ENCODE peak calls at places on chromosome 2, in seven cellular contexts. One of them, this sample, is unnamed.

GRCh38 chr2:126886201-126886905 is 12.3 kb upstream of the TEX51 start:
- DNase-seq in endothelial cell: peak; percentile 84
- DNase-seq in activated T-cell treated with anti-CD3 and anti-CD28 coated beads, Interleukin-2, amount 50 U/mL, for 72 hours: peak; percentile 78
- DNase-seq in stimulated activated CD8-positive, alpha-beta memory T cell treated with anti-CD3 and anti-CD28 coated beads, Interleukin-7, amount 100 ng/mL, for 1 hour: peak; percentile 2
- DNase-seq in non-pigmented ciliary epithelial cell: no peak
- DNase-seq in T-helper 2 cell: no peak
- DNase-seq in anterior cingulate cortex: peak; percentile 20
- DNase-seq in this sample: peak; percentile 48

GRCh38 chr2:137838255-137839092 is 125.8 kb upstream of the HNMT start:
- DNase-seq in stimulated activated CD8-positive, alpha-beta memory T cell treated with anti-CD3 and anti-CD28 coated beads, Interleukin-7, amount 100 ng/mL, for 1 hour: no peak
- DNase-seq in activated T-cell treated with anti-CD3 and anti-CD28 coated beads, Interleukin-2, amount 50 U/mL, for 72 hours: peak; percentile 3
- DNase-seq in endothelial cell: peak; percentile 11
- DNase-seq in anterior cingulate cortex: no peak
- DNase-seq in non-pigmented ciliary epithelial cell: peak; percentile 13
- DNase-seq in T-helper 2 cell: no peak
- DNase-seq in this sample: no peak

GRCh38 chr2:15195723-15196270 is 365.3 kb downstream of the NBAS start:
- DNase-seq in anterior cingulate cortex: no peak
- DNase-seq in T-helper 2 cell: no peak
- DNase-seq in non-pigmented ciliary epithelial cell: no peak
- DNase-seq in stimulated activated CD8-positive, alpha-beta memory T cell treated with anti-CD3 and anti-CD28 coated beads, Interleukin-7, amount 100 ng/mL, for 1 hour: no peak
- DNase-seq in endothelial cell: no peak
- DNase-seq in activated T-cell treated with anti-CD3 and anti-CD28 coated beads, Interleukin-2, amount 50 U/mL, for 72 hours: no peak
- DNase-seq in this sample: no peak

GRCh38 chr2:159612255-159612901 is 4.0 kb downstream of the BAZ2B start:
- DNase-seq in endothelial cell: no peak
- DNase-seq in T-helper 2 cell: no peak
- DNase-seq in stimulated activated CD8-positive, alpha-beta memory T cell treated with anti-CD3 and anti-CD28 coated beads, Interleukin-7, amount 100 ng/mL, for 1 hour: no peak
- DNase-seq in non-pigmented ciliary epithelial cell: no peak
- DNase-seq in anterior cingulate cortex: no peak
- DNase-seq in activated T-cell treated with anti-CD3 and anti-CD28 coated beads, Interleukin-2, amount 50 U/mL, for 72 hours: no peak
- DNase-seq in this sample: no peak

GRCh38 chr2:163155279-163155883 is 316.8 kb upstream of the KCNH7 start:
- DNase-seq in non-pigmented ciliary epithelial cell: no peak
- DNase-seq in anterior cingulate cortex: no peak
- DNase-seq in T-helper 2 cell: no peak
- DNase-seq in endothelial cell: peak; percentile 10
- DNase-seq in stimulated activated CD8-positive, alpha-beta memory T cell treated with anti-CD3 and anti-CD28 coated beads, Interleukin-7, amount 100 ng/mL, for 1 hour: no peak
- DNase-seq in activated T-cell treated with anti-CD3 and anti-CD28 coated beads, Interleukin-2, amount 50 U/mL, for 72 hours: no peak
- DNase-seq in this sample: peak; percentile 20

GRCh38 chr2:215948051-215948450 is 65.3 kb downstream of the MREG start:
- DNase-seq in endothelial cell: no peak
- DNase-seq in anterior cingulate cortex: no peak
- DNase-seq in stimulated activated CD8-positive, alpha-beta memory T cell treated with anti-CD3 and anti-CD28 coated beads, Interleukin-7, amount 100 ng/mL, for 1 hour: no peak
- DNase-seq in non-pigmented ciliary epithelial cell: no peak
- DNase-seq in activated T-cell treated with anti-CD3 and anti-CD28 coated beads, Interleukin-2, amount 50 U/mL, for 72 hours: no peak
- DNase-seq in T-helper 2 cell: no peak
- DNase-seq in this sample: no peak

GRCh38 chr2:183438541-183438940 is 314.3 kb downstream of the NUP35 start:
- DNase-seq in anterior cingulate cortex: no peak
- DNase-seq in endothelial cell: no peak
- DNase-seq in activated T-cell treated with anti-CD3 and anti-CD28 coated beads, Interleukin-2, amount 50 U/mL, for 72 hours: no peak
- DNase-seq in non-pigmented ciliary epithelial cell: no peak
- DNase-seq in stimulated activated CD8-positive, alpha-beta memory T cell treated with anti-CD3 and anti-CD28 coated beads, Interleukin-7, amount 100 ng/mL, for 1 hour: no peak
- DNase-seq in T-helper 2 cell: no peak
- DNase-seq in this sample: no peak

GRCh38 chr2:47282621-47283272 is 120.2 kb upstream of the MSH2 start:
- DNase-seq in anterior cingulate cortex: no peak
- DNase-seq in T-helper 2 cell: no peak
- DNase-seq in activated T-cell treated with anti-CD3 and anti-CD28 coated beads, Interleukin-2, amount 50 U/mL, for 72 hours: no peak
- DNase-seq in non-pigmented ciliary epithelial cell: no peak
- DNase-seq in endothelial cell: no peak
- DNase-seq in stimulated activated CD8-positive, alpha-beta memory T cell treated with anti-CD3 and anti-CD28 coated beads, Interleukin-7, amount 100 ng/mL, for 1 hour: no peak
- DNase-seq in this sample: no peak

GRCh38 chr2:164697688-164698290 is 76.5 kb upstream of the GRB14 start:
- DNase-seq in non-pigmented ciliary epithelial cell: no peak
- DNase-seq in anterior cingulate cortex: no peak
- DNase-seq in stimulated activated CD8-positive, alpha-beta memory T cell treated with anti-CD3 and anti-CD28 coated beads, Interleukin-7, amount 100 ng/mL, for 1 hour: no peak
- DNase-seq in endothelial cell: no peak
- DNase-seq in activated T-cell treated with anti-CD3 and anti-CD28 coated beads, Interleukin-2, amount 50 U/mL, for 72 hours: no peak
- DNase-seq in T-helper 2 cell: no peak
- DNase-seq in this sample: no peak

GRCh38 chr2:200172944-200173481 is 133.5 kb upstream of the SPATS2L start:
- DNase-seq in non-pigmented ciliary epithelial cell: no peak
- DNase-seq in T-helper 2 cell: no peak
- DNase-seq in activated T-cell treated with anti-CD3 and anti-CD28 coated beads, Interleukin-2, amount 50 U/mL, for 72 hours: no peak
- DNase-seq in stimulated activated CD8-positive, alpha-beta memory T cell treated with anti-CD3 and anti-CD28 coated beads, Interleukin-7, amount 100 ng/mL, for 1 hour: no peak
- DNase-seq in endothelial cell: no peak
- DNase-seq in anterior cingulate cortex: no peak
- DNase-seq in this sample: no peak

GRCh38 chr2:218501665-218502064 is 66.5 kb downstream of the USP37 start:
- DNase-seq in activated T-cell treated with anti-CD3 and anti-CD28 coated beads, Interleukin-2, amount 50 U/mL, for 72 hours: no peak
- DNase-seq in endothelial cell: no peak
- DNase-seq in non-pigmented ciliary epithelial cell: peak; percentile 34
- DNase-seq in anterior cingulate cortex: no peak
- DNase-seq in stimulated activated CD8-positive, alpha-beta memory T cell treated with anti-CD3 and anti-CD28 coated beads, Interleukin-7, amount 100 ng/mL, for 1 hour: no peak
- DNase-seq in T-helper 2 cell: no peak
- DNase-seq in this sample: peak; percentile 20

GRCh38 chr2:183868153-183868552 is 730.2 kb upstream of the ZNF804A start:
- DNase-seq in endothelial cell: no peak
- DNase-seq in T-helper 2 cell: no peak
- DNase-seq in activated T-cell treated with anti-CD3 and anti-CD28 coated beads, Interleukin-2, amount 50 U/mL, for 72 hours: no peak
- DNase-seq in stimulated activated CD8-positive, alpha-beta memory T cell treated with anti-CD3 and anti-CD28 coated beads, Interleukin-7, amount 100 ng/mL, for 1 hour: no peak
- DNase-seq in non-pigmented ciliary epithelial cell: no peak
- DNase-seq in anterior cingulate cortex: no peak
- DNase-seq in this sample: no peak

GRCh38 chr2:24083567-24084385 is 858 bp downstream of the TP53I3 start:
- DNase-seq in stimulated activated CD8-positive, alpha-beta memory T cell treated with anti-CD3 and anti-CD28 coated beads, Interleukin-7, amount 100 ng/mL, for 1 hour: no peak
- DNase-seq in T-helper 2 cell: no peak
- DNase-seq in endothelial cell: no peak
- DNase-seq in anterior cingulate cortex: no peak
- DNase-seq in non-pigmented ciliary epithelial cell: peak; percentile 56
- DNase-seq in activated T-cell treated with anti-CD3 and anti-CD28 coated beads, Interleukin-2, amount 50 U/mL, for 72 hours: no peak
- DNase-seq in this sample: peak; percentile 61

GRCh38 chr2:60447943-60448342 is 105.5 kb downstream of the BCL11A start:
- DNase-seq in anterior cingulate cortex: no peak
- DNase-seq in endothelial cell: no peak
- DNase-seq in stimulated activated CD8-positive, alpha-beta memory T cell treated with anti-CD3 and anti-CD28 coated beads, Interleukin-7, amount 100 ng/mL, for 1 hour: no peak
- DNase-seq in T-helper 2 cell: no peak
- DNase-seq in non-pigmented ciliary epithelial cell: no peak
- DNase-seq in activated T-cell treated with anti-CD3 and anti-CD28 coated beads, Interleukin-2, amount 50 U/mL, for 72 hours: no peak
- DNase-seq in this sample: no peak

GRCh38 chr2:17813015-17813741 is 3.1 kb upstream of the MSGN1 start:
- DNase-seq in T-helper 2 cell: no peak
- DNase-seq in endothelial cell: no peak
- DNase-seq in stimulated activated CD8-positive, alpha-beta memory T cell treated with anti-CD3 and anti-CD28 coated beads, Interleukin-7, amount 100 ng/mL, for 1 hour: no peak
- DNase-seq in activated T-cell treated with anti-CD3 and anti-CD28 coated beads, Interleukin-2, amount 50 U/mL, for 72 hours: no peak
- DNase-seq in non-pigmented ciliary epithelial cell: no peak
- DNase-seq in anterior cingulate cortex: no peak
- DNase-seq in this sample: no peak

GRCh38 chr2:19251554-19251953 is 106.9 kb downstream of the OSR1 start:
- DNase-seq in endothelial cell: no peak
- DNase-seq in anterior cingulate cortex: no peak
- DNase-seq in non-pigmented ciliary epithelial cell: no peak
- DNase-seq in stimulated activated CD8-positive, alpha-beta memory T cell treated with anti-CD3 and anti-CD28 coated beads, Interleukin-7, amount 100 ng/mL, for 1 hour: no peak
- DNase-seq in activated T-cell treated with anti-CD3 and anti-CD28 coated beads, Interleukin-2, amount 50 U/mL, for 72 hours: no peak
- DNase-seq in T-helper 2 cell: no peak
- DNase-seq in this sample: no peak

GRCh38 chr2:188456114-188456909 is 164.6 kb downstream of the GULP1 start:
- DNase-seq in endothelial cell: no peak
- DNase-seq in activated T-cell treated with anti-CD3 and anti-CD28 coated beads, Interleukin-2, amount 50 U/mL, for 72 hours: no peak
- DNase-seq in anterior cingulate cortex: no peak
- DNase-seq in non-pigmented ciliary epithelial cell: no peak
- DNase-seq in T-helper 2 cell: no peak
- DNase-seq in stimulated activated CD8-positive, alpha-beta memory T cell treated with anti-CD3 and anti-CD28 coated beads, Interleukin-7, amount 100 ng/mL, for 1 hour: no peak
- DNase-seq in this sample: no peak

GRCh38 chr2:70115646-70116442 is 28.6 kb downstream of the PCBP1 start:
- DNase-seq in stimulated activated CD8-positive, alpha-beta memory T cell treated with anti-CD3 and anti-CD28 coated beads, Interleukin-7, amount 100 ng/mL, for 1 hour: no peak
- DNase-seq in T-helper 2 cell: no peak
- DNase-seq in endothelial cell: no peak
- DNase-seq in non-pigmented ciliary epithelial cell: no peak
- DNase-seq in anterior cingulate cortex: no peak
- DNase-seq in activated T-cell treated with anti-CD3 and anti-CD28 coated beads, Interleukin-2, amount 50 U/mL, for 72 hours: no peak
- DNase-seq in this sample: no peak

GRCh38 chr2:46793423-46794416 is 121.9 kb downstream of the MCFD2 start:
- DNase-seq in activated T-cell treated with anti-CD3 and anti-CD28 coated beads, Interleukin-2, amount 50 U/mL, for 72 hours: no peak
- DNase-seq in stimulated activated CD8-positive, alpha-beta memory T cell treated with anti-CD3 and anti-CD28 coated beads, Interleukin-7, amount 100 ng/mL, for 1 hour: no peak
- DNase-seq in endothelial cell: no peak
- DNase-seq in non-pigmented ciliary epithelial cell: no peak
- DNase-seq in T-helper 2 cell: no peak
- DNase-seq in anterior cingulate cortex: no peak
- DNase-seq in this sample: no peak

GRCh38 chr2:126107883-126108282 is 548.1 kb upstream of the GYPC start:
- DNase-seq in anterior cingulate cortex: no peak
- DNase-seq in T-helper 2 cell: no peak
- DNase-seq in non-pigmented ciliary epithelial cell: no peak
- DNase-seq in activated T-cell treated with anti-CD3 and anti-CD28 coated beads, Interleukin-2, amount 50 U/mL, for 72 hours: no peak
- DNase-seq in stimulated activated CD8-positive, alpha-beta memory T cell treated with anti-CD3 and anti-CD28 coated beads, Interleukin-7, amount 100 ng/mL, for 1 hour: no peak
- DNase-seq in endothelial cell: no peak
- DNase-seq in this sample: no peak

GRCh38 chr2:100639588-100640195 is 76.9 kb downstream of the PDCL3 start:
- DNase-seq in T-helper 2 cell: no peak
- DNase-seq in stimulated activated CD8-positive, alpha-beta memory T cell treated with anti-CD3 and anti-CD28 coated beads, Interleukin-7, amount 100 ng/mL, for 1 hour: no peak
- DNase-seq in anterior cingulate cortex: no peak
- DNase-seq in endothelial cell: peak; percentile 26
- DNase-seq in non-pigmented ciliary epithelial cell: no peak
- DNase-seq in activated T-cell treated with anti-CD3 and anti-CD28 coated beads, Interleukin-2, amount 50 U/mL, for 72 hours: no peak
- DNase-seq in this sample: peak; percentile 13

GRCh38 chr2:200221055-200221692 is 85.3 kb upstream of the SPATS2L start:
- DNase-seq in stimulated activated CD8-positive, alpha-beta memory T cell treated with anti-CD3 and anti-CD28 coated beads, Interleukin-7, amount 100 ng/mL, for 1 hour: no peak
- DNase-seq in endothelial cell: no peak
- DNase-seq in T-helper 2 cell: no peak
- DNase-seq in anterior cingulate cortex: no peak
- DNase-seq in non-pigmented ciliary epithelial cell: no peak
- DNase-seq in activated T-cell treated with anti-CD3 and anti-CD28 coated beads, Interleukin-2, amount 50 U/mL, for 72 hours: no peak
- DNase-seq in this sample: no peak

GRCh38 chr2:152646775-152647174 is 70.5 kb downstream of the PRPF40A start:
- DNase-seq in T-helper 2 cell: no peak
- DNase-seq in non-pigmented ciliary epithelial cell: peak; percentile 91
- DNase-seq in stimulated activated CD8-positive, alpha-beta memory T cell treated with anti-CD3 and anti-CD28 coated beads, Interleukin-7, amount 100 ng/mL, for 1 hour: no peak
- DNase-seq in endothelial cell: no peak
- DNase-seq in anterior cingulate cortex: no peak
- DNase-seq in activated T-cell treated with anti-CD3 and anti-CD28 coated beads, Interleukin-2, amount 50 U/mL, for 72 hours: no peak
- DNase-seq in this sample: no peak

GRCh38 chr2:20052229-20052871 is 922 bp upstream of the LAPTM4A start:
- DNase-seq in activated T-cell treated with anti-CD3 and anti-CD28 coated beads, Interleukin-2, amount 50 U/mL, for 72 hours: no peak
- DNase-seq in stimulated activated CD8-positive, alpha-beta memory T cell treated with anti-CD3 and anti-CD28 coated beads, Interleukin-7, amount 100 ng/mL, for 1 hour: no peak
- DNase-seq in T-helper 2 cell: no peak
- DNase-seq in non-pigmented ciliary epithelial cell: no peak
- DNase-seq in endothelial cell: no peak
- DNase-seq in anterior cingulate cortex: no peak
- DNase-seq in this sample: no peak

GRCh38 chr2:43110442-43110871 is 115.9 kb downstream of the ZFP36L2 start:
- DNase-seq in T-helper 2 cell: no peak
- DNase-seq in anterior cingulate cortex: no peak
- DNase-seq in endothelial cell: no peak
- DNase-seq in non-pigmented ciliary epithelial cell: peak; percentile 65
- DNase-seq in stimulated activated CD8-positive, alpha-beta memory T cell treated with anti-CD3 and anti-CD28 coated beads, Interleukin-7, amount 100 ng/mL, for 1 hour: no peak
- DNase-seq in activated T-cell treated with anti-CD3 and anti-CD28 coated beads, Interleukin-2, amount 50 U/mL, for 72 hours: no peak
- DNase-seq in this sample: no peak

GRCh38 chr2:24471662-24472061 is 19.4 kb upstream of the NCOA1 start:
- DNase-seq in activated T-cell treated with anti-CD3 and anti-CD28 coated beads, Interleukin-2, amount 50 U/mL, for 72 hours: no peak
- DNase-seq in T-helper 2 cell: no peak
- DNase-seq in anterior cingulate cortex: no peak
- DNase-seq in stimulated activated CD8-positive, alpha-beta memory T cell treated with anti-CD3 and anti-CD28 coated beads, Interleukin-7, amount 100 ng/mL, for 1 hour: no peak
- DNase-seq in non-pigmented ciliary epithelial cell: no peak
- DNase-seq in endothelial cell: no peak
- DNase-seq in this sample: no peak

GRCh38 chr2:239596298-239596697 is 195.5 kb upstream of the HDAC4 start:
- DNase-seq in anterior cingulate cortex: no peak
- DNase-seq in endothelial cell: no peak
- DNase-seq in T-helper 2 cell: no peak
- DNase-seq in stimulated activated CD8-positive, alpha-beta memory T cell treated with anti-CD3 and anti-CD28 coated beads, Interleukin-7, amount 100 ng/mL, for 1 hour: no peak
- DNase-seq in activated T-cell treated with anti-CD3 and anti-CD28 coated beads, Interleukin-2, amount 50 U/mL, for 72 hours: no peak
- DNase-seq in non-pigmented ciliary epithelial cell: no peak
- DNase-seq in this sample: no peak

GRCh38 chr2:52386433-52386832 is 1354.5 kb upstream of the NRXN1 start:
- DNase-seq in endothelial cell: no peak
- DNase-seq in stimulated activated CD8-positive, alpha-beta memory T cell treated with anti-CD3 and anti-CD28 coated beads, Interleukin-7, amount 100 ng/mL, for 1 hour: no peak
- DNase-seq in T-helper 2 cell: no peak
- DNase-seq in activated T-cell treated with anti-CD3 and anti-CD28 coated beads, Interleukin-2, amount 50 U/mL, for 72 hours: no peak
- DNase-seq in non-pigmented ciliary epithelial cell: no peak
- DNase-seq in anterior cingulate cortex: no peak
- DNase-seq in this sample: no peak

GRCh38 chr2:175855794-175856453 is 146.1 kb downstream of the LNPK start:
- DNase-seq in stimulated activated CD8-positive, alpha-beta memory T cell treated with anti-CD3 and anti-CD28 coated beads, Interleukin-7, amount 100 ng/mL, for 1 hour: no peak
- DNase-seq in non-pigmented ciliary epithelial cell: no peak
- DNase-seq in activated T-cell treated with anti-CD3 and anti-CD28 coated beads, Interleukin-2, amount 50 U/mL, for 72 hours: no peak
- DNase-seq in anterior cingulate cortex: no peak
- DNase-seq in endothelial cell: no peak
- DNase-seq in T-helper 2 cell: no peak
- DNase-seq in this sample: no peak

GRCh38 chr2:239751719-239752355 is 273.3 kb downstream of the NDUFA10 start:
- DNase-seq in T-helper 2 cell: no peak
- DNase-seq in endothelial cell: peak; percentile 34
- DNase-seq in anterior cingulate cortex: no peak
- DNase-seq in activated T-cell treated with anti-CD3 and anti-CD28 coated beads, Interleukin-2, amount 50 U/mL, for 72 hours: peak; percentile 43
- DNase-seq in non-pigmented ciliary epithelial cell: no peak
- DNase-seq in stimulated activated CD8-positive, alpha-beta memory T cell treated with anti-CD3 and anti-CD28 coated beads, Interleukin-7, amount 100 ng/mL, for 1 hour: no peak
- DNase-seq in this sample: no peak

GRCh38 chr2:216017365-216017764 is 4.0 kb upstream of the MREG start:
- DNase-seq in activated T-cell treated with anti-CD3 and anti-CD28 coated beads, Interleukin-2, amount 50 U/mL, for 72 hours: peak; percentile 50
- DNase-seq in endothelial cell: no peak
- DNase-seq in stimulated activated CD8-positive, alpha-beta memory T cell treated with anti-CD3 and anti-CD28 coated beads, Interleukin-7, amount 100 ng/mL, for 1 hour: no peak
- DNase-seq in non-pigmented ciliary epithelial cell: no peak
- DNase-seq in anterior cingulate cortex: no peak
- DNase-seq in T-helper 2 cell: no peak
- DNase-seq in this sample: no peak

GRCh38 chr2:18154259-18154658 is 275.8 kb downstream of the KCNS3 start:
- DNase-seq in T-helper 2 cell: no peak
- DNase-seq in activated T-cell treated with anti-CD3 and anti-CD28 coated beads, Interleukin-2, amount 50 U/mL, for 72 hours: no peak
- DNase-seq in non-pigmented ciliary epithelial cell: no peak
- DNase-seq in stimulated activated CD8-positive, alpha-beta memory T cell treated with anti-CD3 and anti-CD28 coated beads, Interleukin-7, amount 100 ng/mL, for 1 hour: no peak
- DNase-seq in endothelial cell: no peak
- DNase-seq in anterior cingulate cortex: no peak
- DNase-seq in this sample: no peak

GRCh38 chr2:54561795-54562592 is 105.9 kb downstream of the SPTBN1 start:
- DNase-seq in stimulated activated CD8-positive, alpha-beta memory T cell treated with anti-CD3 and anti-CD28 coated beads, Interleukin-7, amount 100 ng/mL, for 1 hour: no peak
- DNase-seq in T-helper 2 cell: no peak
- DNase-seq in activated T-cell treated with anti-CD3 and anti-CD28 coated beads, Interleukin-2, amount 50 U/mL, for 72 hours: no peak
- DNase-seq in endothelial cell: no peak
- DNase-seq in non-pigmented ciliary epithelial cell: no peak
- DNase-seq in anterior cingulate cortex: no peak
- DNase-seq in this sample: no peak

GRCh38 chr2:73163522-73164367 is 38.6 kb upstream of the NOTO start:
- DNase-seq in non-pigmented ciliary epithelial cell: peak; percentile 40
- DNase-seq in anterior cingulate cortex: no peak
- DNase-seq in stimulated activated CD8-positive, alpha-beta memory T cell treated with anti-CD3 and anti-CD28 coated beads, Interleukin-7, amount 100 ng/mL, for 1 hour: peak; percentile 38
- DNase-seq in T-helper 2 cell: no peak
- DNase-seq in activated T-cell treated with anti-CD3 and anti-CD28 coated beads, Interleukin-2, amount 50 U/mL, for 72 hours: peak; percentile 71
- DNase-seq in endothelial cell: peak; percentile 82
- DNase-seq in this sample: peak; percentile 76

This sample was measured in iPS DF 6.9.